ENCODE peak calls at places on chromosomes 5 and 9, in ten cellular contexts. M is AML-193; R is BE2C; K is spleen; P is HTR-8/SVneo; T is brain microvascular endothelial cell; J is GM04503; I is amniotic stem cell; E is stimulated activated CD8-positive, alpha-beta memory T cell treated with anti-CD3 and anti-CD28 coated beads, Interleukin-4, amount 100 ng/mL, for 24 hours; Y is D341Med. X is an unnamed sample.

GRCh38 chr5:65329266-65329665 is 152.5 kb downstream of the ADAMTS6 start:
- DNase-seq in M (no peak), R (no peak), K (no peak), P (no peak), T (no peak), J (peak), I (no peak), E (no peak), Y (no peak), X (no peak)

GRCh38 chr9:121767176-121767769 is 115.8 kb downstream of the DAB2IP start:
- DNase-seq in M (no peak), R (no peak), K (no peak), P (no peak), T (no peak), J (no peak), I (no peak), E (no peak), Y (no peak), X (no peak)

GRCh38 chr5:38595149-38595725 is 38.8 kb upstream of the LIFR start:
- DNase-seq in M (no peak), R (no peak), K (peak), P (peak), T (peak), J (peak), I (peak), E (no peak), Y (no peak), X (no peak)

GRCh38 chr9:135818718-135819475 is 88.4 kb downstream of the CAMSAP1 start:
- DNase-seq in M (no peak), R (no peak), K (no peak), P (no peak), T (no peak), J (no peak), I (no peak), E (no peak), Y (no peak), X (no peak)

GRCh38 chr5:10289353-10289752 is 18.3 kb downstream of the CMBL start:
- DNase-seq in M (no peak), R (peak), K (no peak), P (no peak), T (no peak), J (no peak), I (no peak), E (no peak), Y (no peak), X (no peak)

GRCh38 chr5:93819666-93820065 is 78.3 kb upstream of the POU5F2 start:
- DNase-seq in M (no peak), R (no peak), K (no peak), P (no peak), T (no peak), J (no peak), I (no peak), E (no peak), Y (no peak), X (no peak)

GRCh38 chr9:14992025-14992424 is 81.8 kb upstream of the FREM1 start:
- DNase-seq in M (peak), R (no peak), K (no peak), P (no peak), T (no peak), J (no peak), I (no peak), E (no peak), Y (no peak), X (peak)

GRCh38 chr5:36744678-36745659 is 131.6 kb upstream of the NIPBL start:
- DNase-seq in M (peak), R (peak), K (peak), P (peak), T (peak), J (peak), I (peak), E (no peak), Y (peak), X (peak)

GRCh38 chr5:89407053-89407452 is 524.1 kb upstream of the MEF2C start:
- DNase-seq in M (no peak), R (no peak), K (no peak), P (no peak), T (no peak), J (no peak), I (no peak), E (no peak), Y (no peak), X (no peak)

GRCh38 chr9:121545148-121545874 is 45.7 kb upstream of the GGTA1 start:
- DNase-seq in M (no peak), R (no peak), K (no peak), P (no peak), T (no peak), J (no peak), I (no peak), E (no peak), Y (peak), X (no peak)

GRCh38 chr5:38585812-38586211 is 29.4 kb upstream of the LIFR start:
- DNase-seq in M (no peak), R (no peak), K (no peak), P (no peak), T (no peak), J (no peak), I (no peak), E (no peak), Y (no peak), X (no peak)

GRCh38 chr9:134437417-134438203 is 111.4 kb downstream of the RXRA start:
- DNase-seq in M (no peak), R (peak), K (no peak), P (no peak), T (no peak), J (no peak), I (no peak), E (no peak), Y (no peak), X (no peak)

GRCh38 chr5:147578228-147579024 is 68.6 kb upstream of the DPYSL3 start:
- DNase-seq in M (peak), R (peak), K (no peak), P (peak), T (peak), J (no peak), I (peak), E (no peak), Y (peak), X (peak)

GRCh38 chr5:72860499-72860898 is 44.0 kb downstream of the TNPO1 start:
- DNase-seq in M (no peak), R (no peak), K (no peak), P (no peak), T (peak), J (no peak), I (no peak), E (no peak), Y (no peak), X (no peak)

GRCh38 chr5:133289686-133290367 is 238.0 kb downstream of the HSPA4 start:
- DNase-seq in M (no peak), R (no peak), K (no peak), P (no peak), T (no peak), J (no peak), I (no peak), E (no peak), Y (no peak), X (no peak)

GRCh38 chr5:21783079-21783478 is 1070.1 kb downstream of the CDH12 start:
- DNase-seq in M (no peak), R (no peak), K (no peak), P (no peak), T (no peak), J (no peak), I (no peak), E (no peak), Y (no peak), X (no peak)

GRCh38 chr9:93677641-93678136 is 101.3 kb downstream of the PHF2 start:
- DNase-seq in M (no peak), R (no peak), K (peak), P (no peak), T (no peak), J (no peak), I (no peak), E (no peak), Y (peak), X (no peak)

GRCh38 chr9:86946712-86947145 is 577 bp downstream of the GAS1 start:
- DNase-seq in M (no peak), R (no peak), K (peak), P (peak), T (peak), J (no peak), I (no peak), E (peak), Y (no peak), X (peak)

GRCh38 chr9:83969602-83970001 is 10.4 kb downstream of the HNRNPK start:
- DNase-seq in M (no peak), R (no peak), K (no peak), P (no peak), T (no peak), J (no peak), I (no peak), E (no peak), Y (no peak), X (no peak)

GRCh38 chr5:26856238-26856637 is 182.1 kb downstream of the CDH9 start:
- DNase-seq in M (no peak), R (no peak), K (no peak), P (no peak), T (no peak), J (no peak), I (no peak), E (no peak), Y (no peak), X (no peak)

GRCh38 chr5:139708877-139709586 is 60.9 kb downstream of the CXXC5 start:
- DNase-seq in M (no peak), R (peak), K (peak), P (peak), T (peak), J (peak), I (no peak), E (no peak), Y (no peak), X (peak)

GRCh38 chr5:168712280-168712924 is 133.2 kb upstream of the PANK3 start:
- DNase-seq in M (no peak), R (no peak), K (no peak), P (peak), T (peak), J (peak), I (peak), E (no peak), Y (no peak), X (peak)